ENCODE peak calls at places on chromosomes 13 and 19, in six cellular contexts. F is mammary epithelial cell; A is CD8-positive, alpha-beta T cell; O is lung; K is aorta; V is keratinocyte. X is an unnamed sample.

GRCh38 chr13:113491982-113492381 is 1.5 kb upstream of the DCUN1D2 start:
- DNase-seq in V (no peak), A (no peak), F (no peak), K (no peak), O (no peak), X (no peak)

GRCh38 chr19:5397804-5398692 is 57.2 kb upstream of the ZNRF4 start:
- DNase-seq in K (no peak), F (no peak), V (no peak), A (no peak), O (no peak), X (no peak)

GRCh38 chr13:46617382-46617781 is 64.4 kb downstream of the LRCH1 start:
- DNase-seq in V (no peak), O (no peak), F (no peak), A (no peak), K (no peak), X (no peak)

GRCh38 chr13:109145631-109146030 is 516.2 kb downstream of the MYO16 start:
- DNase-seq in K (no peak), A (no peak), F (peak; percentile 72), V (no peak), O (no peak), X (no peak)

GRCh38 chr19:8194528-8195275 is 14.5 kb upstream of the CERS4 start:
- DNase-seq in A (peak; percentile 34), V (no peak), K (no peak), O (no peak), F (peak; percentile 40), X (no peak)

GRCh38 chr19:6886272-6886671 is 1.1 kb upstream of the ADGRE1 start:
- DNase-seq in O (no peak), V (no peak), A (no peak), F (no peak), K (no peak), X (no peak)

GRCh38 chr19:21568816-21569496 is 63.6 kb downstream of the ZNF429 start:
- DNase-seq in K (peak; percentile 87), A (peak; percentile 86), O (peak; percentile 83), F (no peak), V (no peak), X (peak; percentile 54)

GRCh38 chr13:100269837-100270236 is 180.9 kb downstream of the PCCA start:
- DNase-seq in F (peak; percentile 12), V (no peak), A (no peak), K (peak; percentile 82), O (peak; percentile 67), X (peak; percentile 12)

GRCh38 chr13:110593430-110594130 is 21.8 kb upstream of the NAXD start:
- DNase-seq in V (no peak), A (no peak), O (no peak), F (peak; percentile 39), K (no peak), X (no peak)

GRCh38 chr13:22698477-22698876 is 482.3 kb upstream of the SGCG start:
- DNase-seq in V (no peak), A (no peak), F (no peak), K (no peak), O (no peak), X (no peak)

GRCh38 chr19:40633207-40633606 is 32.0 kb downstream of the LTBP4 start:
- DNase-seq in K (no peak), V (no peak), A (no peak), O (no peak), F (no peak), X (no peak)

GRCh38 chr13:32751340-32751739 is 165.1 kb downstream of the PDS5B start:
- DNase-seq in K (no peak), F (no peak), A (no peak), O (no peak), V (no peak), X (no peak)
- H3K27ac ChIP-seq in K (no peak overlapping the region), F (no peak overlapping the region), A (no peak overlapping the region), O (no peak overlapping the region), V (no peak overlapping the region), X (no peak overlapping the region)

GRCh38 chr13:43369319-43369718 is 345.9 kb downstream of the DNAJC15 start:
- DNase-seq in F (no peak), A (no peak), V (no peak), K (no peak), O (no peak), X (no peak)
- H3K27ac ChIP-seq in F (no peak overlapping the region), A (no peak overlapping the region), V (no peak overlapping the region), K (no peak overlapping the region), O (no peak overlapping the region), X (no peak overlapping the region)

GRCh38 chr13:27923794-27924528 is 4.2 kb downstream of the PDX1 start:
- DNase-seq in O (no peak), A (no peak), V (no peak), K (no peak), F (no peak), X (no peak)

GRCh38 chr13:27924529-27925141 is 4.8 kb downstream of the PDX1 start:
- DNase-seq in O (no peak), V (no peak), A (no peak), F (no peak), K (no peak), X (no peak)

GRCh38 chr13:27921961-27922910 is 2.4 kb downstream of the PDX1 start:
- DNase-seq in F (no peak), A (no peak), V (no peak), K (no peak), O (no peak), X (no peak)

GRCh38 chr13:27921421-27921960 is 1.7 kb downstream of the PDX1 start:
- DNase-seq in O (no peak), K (no peak), F (no peak), V (no peak), A (no peak), X (no peak)

DNA sequence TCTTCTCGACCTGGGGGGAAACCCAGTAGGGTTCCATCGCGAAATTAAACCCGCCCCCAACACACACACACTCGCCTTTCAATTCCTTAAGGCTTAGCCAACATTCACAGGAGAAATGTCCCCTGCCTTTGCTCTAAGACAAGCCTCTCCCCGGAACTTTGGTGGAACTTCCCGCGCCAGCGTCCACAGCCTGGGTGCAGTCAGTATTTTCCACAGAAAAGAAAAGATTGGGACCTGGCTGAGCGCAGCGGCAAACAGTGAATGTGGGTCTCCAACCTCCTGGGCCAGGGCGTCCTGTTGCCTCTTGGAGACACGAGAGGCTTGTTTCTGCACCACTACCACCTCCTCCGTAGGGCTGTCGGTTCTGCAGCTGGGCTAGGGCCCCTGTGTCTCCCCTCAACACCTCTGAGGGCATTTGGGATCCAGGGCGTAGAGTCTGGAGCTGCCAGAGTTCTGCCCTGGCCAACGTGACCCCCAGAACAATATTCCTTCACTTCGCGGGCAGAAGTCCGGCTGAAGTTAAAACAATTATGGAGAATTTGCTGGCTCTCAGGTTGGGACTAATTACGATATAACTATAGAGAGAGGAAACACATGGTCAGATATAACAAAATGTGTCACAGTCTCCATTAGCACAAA is 3.3 kb downstream of the PDX1 start:
- DNase-seq in A (no peak), F (no peak), O (no peak), V (no peak), K (no peak), X (no peak)
- H3K27ac ChIP-seq in A (no peak overlapping the region), F (no peak overlapping the region), O (no peak overlapping the region), V (no peak overlapping the region), K (no peak overlapping the region), X (no peak overlapping the region)

GRCh38 chr13:73338389-73338788 is 279.6 kb downstream of the KLF5 start:
- DNase-seq in V (no peak), K (no peak), F (peak; percentile 67), O (no peak), A (no peak), X (no peak)
- H3K27ac ChIP-seq in V (peak overlapping the region; percentile 100), K (no peak overlapping the region), F (peak overlapping the region; percentile 100), O (no peak overlapping the region), A (no peak overlapping the region), X (peak overlapping the region; percentile 99)

DNA sequence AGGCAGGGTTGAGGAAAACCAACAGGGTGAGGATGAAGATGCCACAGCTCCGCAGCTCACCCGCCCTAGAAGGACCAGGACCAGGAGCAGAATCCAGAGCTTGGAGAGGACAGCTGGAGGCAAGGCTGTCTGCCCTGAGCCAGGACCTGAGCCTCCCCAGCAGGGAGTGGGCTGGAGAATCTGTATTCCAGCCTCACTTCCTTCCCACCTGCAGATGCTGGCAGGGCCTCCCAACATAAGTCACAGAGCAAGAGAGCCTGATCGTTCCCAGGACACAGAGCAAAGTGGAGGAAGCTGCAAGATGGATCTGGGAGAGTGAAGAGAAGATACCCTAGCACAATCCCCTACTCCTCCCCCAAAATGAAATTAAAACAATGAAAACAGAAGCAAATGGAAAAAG is 61.7 kb upstream of the WASF3 start:
- DNase-seq in V (no peak), A (no peak), K (no peak), O (no peak), F (no peak), X (no peak)
- H3K27ac ChIP-seq in V (no peak overlapping the region), A (no peak overlapping the region), K (no peak overlapping the region), O (no peak overlapping the region), F (no peak overlapping the region), X (no peak overlapping the region)

GRCh38 chr13:30906411-30906990 is 430 bp downstream of the MEDAG start:
- DNase-seq in K (peak; percentile 86), O (no peak), F (no peak), A (no peak), V (no peak), X (no peak)

GRCh38 chr13:30904043-30904442 is 2.0 kb upstream of the MEDAG start:
- DNase-seq in O (no peak), V (no peak), K (no peak), F (no peak), A (no peak), X (no peak)

GRCh38 chr13:30907167-30907761 is 1.2 kb downstream of the MEDAG start:
- DNase-seq in F (no peak), A (no peak), O (no peak), K (no peak), V (no peak), X (no peak)

GRCh38 chr13:30908416-30908980 is 2.4 kb downstream of the MEDAG start:
- DNase-seq in V (no peak), A (no peak), F (no peak), K (no peak), O (no peak), X (no peak)

DNA sequence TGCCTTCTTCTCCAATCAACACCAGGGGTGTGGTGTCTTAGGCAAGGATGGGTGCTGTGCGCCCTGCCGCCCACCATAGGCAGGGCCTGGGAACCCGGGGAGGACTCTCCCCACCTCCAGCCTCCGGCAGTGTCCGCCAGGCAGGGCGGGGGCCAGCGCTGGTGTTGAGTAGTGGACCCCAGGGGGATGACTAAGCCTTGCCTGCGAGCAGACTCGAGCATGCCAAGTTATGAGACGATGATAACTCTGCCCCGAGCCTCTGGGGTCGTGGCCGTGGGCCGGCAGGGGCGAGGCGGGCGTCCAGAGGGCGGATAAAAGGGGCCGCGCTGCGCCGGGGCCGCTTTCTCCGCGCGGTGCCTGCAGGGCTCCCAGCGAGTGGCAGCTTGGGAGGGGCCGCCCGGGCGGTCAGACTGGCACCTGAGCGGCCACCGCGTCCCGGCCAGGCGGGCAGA is at the start of gene MEDAG:
- DNase-seq in F (no peak), V (no peak), K (peak; percentile 96), O (peak; percentile 57), A (no peak), X (no peak)
- H3K27ac ChIP-seq in F (no peak within 1 kb of the TSS), V (no peak within 1 kb of the TSS), K (peak within 1 kb of the TSS; percentile 90), O (peak within 1 kb of the TSS; percentile 37), A (no peak within 1 kb of the TSS), X (no peak within 1 kb of the TSS)

DNA sequence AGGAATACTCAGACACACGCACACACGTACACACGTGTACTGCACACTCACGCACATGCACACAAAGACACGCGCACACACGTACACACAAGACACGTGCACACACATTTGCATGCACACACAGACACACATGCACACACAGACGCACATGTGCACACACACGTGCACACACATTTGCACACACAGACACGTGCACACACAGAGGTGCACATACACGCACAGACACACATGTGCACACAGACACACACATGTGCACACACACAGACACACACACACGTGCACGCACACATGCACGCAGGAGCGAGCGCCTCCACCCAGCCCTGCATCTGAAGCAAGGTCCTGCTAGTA is 81.1 kb downstream of the GADD45B start:
- DNase-seq in V (no peak), A (no peak), K (no peak), O (no peak), F (no peak), X (no peak)
- H3K27ac ChIP-seq in V (no peak overlapping the region), A (no peak overlapping the region), K (no peak overlapping the region), O (no peak overlapping the region), F (no peak overlapping the region), X (no peak overlapping the region)